ENCODE peak calls at places on chromosomes 3 and 15, in five cellular contexts. One of them, this sample, is unnamed.
A peak's percentile ranks its signal among the peaks of the same experiment; 100 is the strongest.

GRCh38 chr3:101828289-101828688 is 21.0 kb upstream of the NFKBIZ start:
- DNase-seq in esophagus squamous epithelium: no peak
- DNase-seq in B cell: no peak
- DNase-seq in heart left ventricle: no peak
- DNase-seq in AG04450: no peak
- DNase-seq in this sample: no peak

GRCh38 chr3:42680256-42680655 is 5.1 kb upstream of the KLHL40 start:
- DNase-seq in esophagus squamous epithelium: no peak
- DNase-seq in AG04450: no peak
- DNase-seq in B cell: no peak
- DNase-seq in heart left ventricle: no peak
- DNase-seq in this sample: no peak

GRCh38 chr3:107633327-107634141 is 110.8 kb downstream of the BBX start:
- DNase-seq in heart left ventricle: no peak
- DNase-seq in esophagus squamous epithelium: no peak
- DNase-seq in B cell: no peak
- DNase-seq in AG04450: no peak
- DNase-seq in this sample: no peak

GRCh38 chr3:195698325-195699147 is 22.2 kb upstream of the MUC20 start:
- DNase-seq in heart left ventricle: no peak
- DNase-seq in esophagus squamous epithelium: no peak
- DNase-seq in B cell: no peak
- DNase-seq in AG04450: no peak
- DNase-seq in this sample: no peak

GRCh38 chr15:97037080-97037479 is 706.6 kb downstream of the NR2F2 start:
- DNase-seq in AG04450: no peak
- DNase-seq in B cell: no peak
- DNase-seq in esophagus squamous epithelium: no peak
- DNase-seq in heart left ventricle: no peak
- DNase-seq in this sample: no peak

GRCh38 chr3:48707157-48707556 is 9.9 kb downstream of the IP6K2 start:
- DNase-seq in AG04450: no peak
- DNase-seq in esophagus squamous epithelium: no peak
- DNase-seq in heart left ventricle: no peak
- DNase-seq in B cell: no peak
- DNase-seq in this sample: no peak

GRCh38 chr3:131303848-131304247 is 77.7 kb upstream of the NUDT16 start:
- DNase-seq in B cell: no peak
- DNase-seq in heart left ventricle: no peak
- DNase-seq in AG04450: no peak
- DNase-seq in esophagus squamous epithelium: no peak
- DNase-seq in this sample: no peak

GRCh38 chr15:59841036-59841435 is 151.9 kb upstream of the BNIP2 start:
- DNase-seq in esophagus squamous epithelium: no peak
- DNase-seq in B cell: no peak
- DNase-seq in heart left ventricle: no peak
- DNase-seq in AG04450: no peak
- DNase-seq in this sample: no peak

GRCh38 chr3:174907027-174907426 is 47.9 kb downstream of the NAALADL2 start:
- DNase-seq in heart left ventricle: no peak
- DNase-seq in B cell: no peak
- DNase-seq in esophagus squamous epithelium: no peak
- DNase-seq in AG04450: no peak
- DNase-seq in this sample: no peak

GRCh38 chr3:16439163-16439847 is 74.2 kb downstream of the RFTN1 start:
- DNase-seq in esophagus squamous epithelium: no peak
- DNase-seq in B cell: no peak
- DNase-seq in AG04450: no peak
- DNase-seq in heart left ventricle: no peak
- DNase-seq in this sample: no peak

GRCh38 chr3:84042717-84043116 is 916.1 kb upstream of the CADM2 start:
- DNase-seq in AG04450: no peak
- DNase-seq in B cell: no peak
- DNase-seq in esophagus squamous epithelium: no peak
- DNase-seq in heart left ventricle: no peak
- DNase-seq in this sample: no peak

GRCh38 chr3:80307844-80308243 is 540.0 kb upstream of the ROBO1 start:
- DNase-seq in heart left ventricle: no peak
- DNase-seq in AG04450: no peak
- DNase-seq in esophagus squamous epithelium: no peak
- DNase-seq in B cell: no peak
- DNase-seq in this sample: no peak

GRCh38 chr3:192819001-192819569 is 91.7 kb upstream of the FGF12 start:
- DNase-seq in heart left ventricle: no peak
- DNase-seq in AG04450: no peak
- DNase-seq in esophagus squamous epithelium: no peak
- DNase-seq in B cell: no peak
- DNase-seq in this sample: no peak

GRCh38 chr3:157248590-157249425 is 88.9 kb upstream of the CCNL1 start:
- DNase-seq in heart left ventricle: peak; percentile 67
- DNase-seq in esophagus squamous epithelium: no peak
- DNase-seq in B cell: no peak
- DNase-seq in AG04450: peak; percentile 65
- DNase-seq in this sample: no peak

GRCh38 chr3:37992271-37993066 is 1.9 kb downstream of the VILL start:
- DNase-seq in AG04450: no peak
- DNase-seq in heart left ventricle: no peak
- DNase-seq in esophagus squamous epithelium: no peak
- DNase-seq in B cell: no peak
- DNase-seq in this sample: no peak

GRCh38 chr3:63947594-63947993 is 35.4 kb upstream of the SCAANT1 start:
- DNase-seq in esophagus squamous epithelium: no peak
- DNase-seq in AG04450: no peak
- DNase-seq in B cell: no peak
- DNase-seq in heart left ventricle: no peak
- DNase-seq in this sample: no peak

GRCh38 chr15:98930591-98930990 is 77.0 kb downstream of the PGPEP1L start:
- DNase-seq in esophagus squamous epithelium: no peak
- DNase-seq in AG04450: no peak
- DNase-seq in B cell: no peak
- DNase-seq in heart left ventricle: no peak
- DNase-seq in this sample: no peak

GRCh38 chr3:195441971-195442572 is 748 bp downstream of the ACAP2 start:
- DNase-seq in B cell: peak; percentile 81
- DNase-seq in heart left ventricle: peak; percentile 70
- DNase-seq in AG04450: no peak
- DNase-seq in esophagus squamous epithelium: no peak
- DNase-seq in this sample: peak; percentile 14

GRCh38 chr3:162142511-162142910 is 645.9 kb downstream of the OTOL1 start:
- DNase-seq in heart left ventricle: no peak
- DNase-seq in esophagus squamous epithelium: no peak
- DNase-seq in AG04450: no peak
- DNase-seq in B cell: no peak
- DNase-seq in this sample: no peak

GRCh38 chr3:185992801-185993467 is 55.1 kb upstream of the TRA2B start:
- DNase-seq in esophagus squamous epithelium: no peak
- DNase-seq in B cell: no peak
- DNase-seq in AG04450: peak; percentile 21
- DNase-seq in heart left ventricle: no peak
- DNase-seq in this sample: no peak

GRCh38 chr3:71202848-71203390 is 380.6 kb downstream of the FOXP1 start:
- DNase-seq in esophagus squamous epithelium: no peak
- DNase-seq in AG04450: no peak
- DNase-seq in heart left ventricle: no peak
- DNase-seq in B cell: no peak
- DNase-seq in this sample: no peak

GRCh38 chr3:71956716-71957115 is 171.8 kb upstream of the PROK2 start:
- DNase-seq in AG04450: no peak
- DNase-seq in heart left ventricle: no peak
- DNase-seq in esophagus squamous epithelium: no peak
- DNase-seq in B cell: no peak
- DNase-seq in this sample: no peak

GRCh38 chr3:197002701-197003454 is 26.7 kb downstream of the MELTF start:
- DNase-seq in AG04450: no peak
- DNase-seq in esophagus squamous epithelium: no peak
- DNase-seq in B cell: peak; percentile 100
- DNase-seq in heart left ventricle: peak; percentile 90
- DNase-seq in this sample: peak; percentile 72

GRCh38 chr15:74041311-74041756 is 41.0 kb downstream of the GOLGA6A start:
- DNase-seq in heart left ventricle: no peak
- DNase-seq in AG04450: no peak
- DNase-seq in esophagus squamous epithelium: no peak
- DNase-seq in B cell: no peak
- DNase-seq in this sample: no peak

GRCh38 chr15:69979269-69979668 is 118.4 kb downstream of the TLE3 start:
- DNase-seq in esophagus squamous epithelium: no peak
- DNase-seq in B cell: no peak
- DNase-seq in AG04450: no peak
- DNase-seq in heart left ventricle: no peak
- DNase-seq in this sample: no peak

GRCh38 chr3:170357920-170358854 is 672 bp downstream of the SKIL start:
- DNase-seq in esophagus squamous epithelium: peak; percentile 49
- DNase-seq in B cell: peak; percentile 69
- DNase-seq in AG04450: no peak
- DNase-seq in heart left ventricle: peak; percentile 91
- DNase-seq in this sample: peak; percentile 87

GRCh38 chr3:170144437-170144843 is 37.1 kb downstream of the PHC3 start:
- DNase-seq in AG04450: no peak
- DNase-seq in esophagus squamous epithelium: no peak
- DNase-seq in heart left ventricle: no peak
- DNase-seq in B cell: no peak
- DNase-seq in this sample: no peak

GRCh38 chr3:29333520-29333919 is 52.6 kb downstream of the RBMS3 start:
- DNase-seq in esophagus squamous epithelium: no peak
- DNase-seq in B cell: no peak
- DNase-seq in heart left ventricle: no peak
- DNase-seq in AG04450: no peak
- DNase-seq in this sample: no peak

DNA sequence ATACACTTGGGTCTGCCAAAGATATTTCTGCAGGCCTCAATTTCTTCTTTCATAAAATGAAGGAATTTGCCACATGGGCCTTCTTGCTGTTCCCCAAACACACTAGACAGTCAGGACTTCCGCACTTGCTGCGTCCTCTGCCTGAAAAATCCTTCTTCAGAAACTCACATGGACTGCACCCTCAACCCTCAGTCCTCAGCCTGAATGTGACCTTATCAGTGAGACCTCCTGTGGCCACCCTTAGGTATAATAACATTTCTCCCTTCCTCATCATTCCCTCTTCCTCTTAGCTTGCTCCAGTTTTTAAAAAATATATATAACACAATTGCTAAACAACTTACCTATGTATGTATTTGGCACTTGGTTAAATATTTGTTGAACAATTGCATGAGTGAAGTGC is 257.5 kb downstream of the MFSD1 start:
- DNase-seq in AG04450: no peak
- DNase-seq in heart left ventricle: no peak
- DNase-seq in B cell: no peak
- DNase-seq in esophagus squamous epithelium: no peak
- DNase-seq in this sample: no peak
- TF ChIP-seq CTCF in AG04450: no peak
- TF ChIP-seq CTCF in heart left ventricle: no peak
- TF ChIP-seq CTCF in B cell: no peak
- TF ChIP-seq CTCF in esophagus squamous epithelium: no peak
- TF ChIP-seq CTCF in this sample: no peak

GRCh38 chr15:66721501-66721937 is 19.5 kb downstream of the SMAD6 start:
- DNase-seq in heart left ventricle: no peak
- DNase-seq in B cell: no peak
- DNase-seq in esophagus squamous epithelium: no peak
- DNase-seq in AG04450: no peak
- DNase-seq in this sample: no peak
- TF ChIP-seq CTCF in heart left ventricle: no peak
- TF ChIP-seq CTCF in B cell: no peak
- TF ChIP-seq CTCF in esophagus squamous epithelium: no peak
- TF ChIP-seq CTCF in AG04450: no peak
- TF ChIP-seq CTCF in this sample: no peak

GRCh38 chr3:138332472-138333073 is 2.9 kb upstream of the NME9 start:
- DNase-seq in esophagus squamous epithelium: no peak
- DNase-seq in AG04450: no peak
- DNase-seq in B cell: no peak
- DNase-seq in heart left ventricle: no peak
- DNase-seq in this sample: no peak

GRCh38 chr3:138328341-138328740 is 1.3 kb downstream of the NME9 start:
- DNase-seq in B cell: no peak
- DNase-seq in heart left ventricle: no peak
- DNase-seq in AG04450: no peak
- DNase-seq in esophagus squamous epithelium: no peak
- DNase-seq in this sample: no peak

GRCh38 chr3:138329984-138330293 is 288 bp upstream of the NME9 start:
- DNase-seq in esophagus squamous epithelium: no peak
- DNase-seq in heart left ventricle: no peak
- DNase-seq in AG04450: no peak
- DNase-seq in B cell: no peak
- DNase-seq in this sample: no peak

GRCh38 chr3:138329127-138329983 is at the start of gene NME9:
- DNase-seq in AG04450: peak; percentile 55
- DNase-seq in B cell: peak; percentile 77
- DNase-seq in heart left ventricle: peak; percentile 94
- DNase-seq in esophagus squamous epithelium: peak; percentile 27
- DNase-seq in this sample: peak; percentile 93

DNA sequence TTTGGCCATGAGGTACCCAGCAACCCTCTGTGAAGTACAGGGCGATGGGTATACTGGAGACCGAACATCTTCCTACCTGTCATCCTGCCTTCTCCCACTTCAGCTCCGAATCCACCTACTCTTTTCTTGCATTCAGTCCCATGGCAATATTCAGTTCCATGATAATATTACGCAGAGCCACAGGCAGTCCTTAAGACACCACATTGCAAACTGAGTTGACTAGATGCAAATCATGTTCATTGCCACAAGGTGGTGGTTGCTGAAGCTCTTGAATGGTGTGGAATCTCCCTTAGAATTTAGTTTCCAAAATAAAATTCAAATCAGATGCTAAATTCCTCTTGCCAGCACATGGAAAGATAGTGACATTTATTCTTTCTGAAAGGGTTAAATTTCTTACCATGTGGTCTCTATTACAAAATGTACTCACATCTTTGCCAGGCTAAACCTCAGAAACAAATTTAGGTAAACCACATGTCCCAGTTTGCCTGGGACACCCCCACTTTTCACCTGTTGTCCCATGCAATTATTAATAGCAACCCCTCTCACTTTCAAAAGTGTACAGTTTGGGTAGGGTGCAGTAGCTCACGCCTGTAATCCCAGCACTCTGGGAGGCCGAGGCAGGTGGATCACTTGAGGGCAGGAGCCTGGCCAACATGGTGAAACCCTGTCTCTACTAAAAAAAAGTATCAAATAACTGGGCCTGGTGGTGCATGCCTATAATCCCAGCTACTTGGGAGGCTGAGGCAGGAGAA is 1.7 kb upstream of the NME9 start:
- DNase-seq in AG04450: no peak
- DNase-seq in heart left ventricle: no peak
- DNase-seq in B cell: no peak
- DNase-seq in esophagus squamous epithelium: no peak
- DNase-seq in this sample: no peak
- TF ChIP-seq CTCF in AG04450: peak; percentile 43
- TF ChIP-seq CTCF in heart left ventricle: no peak
- TF ChIP-seq CTCF in B cell: no peak
- TF ChIP-seq CTCF in esophagus squamous epithelium: no peak
- TF ChIP-seq CTCF in this sample: no peak

GRCh38 chr3:135516143-135516542 is 449.4 kb upstream of the PPP2R3A start:
- DNase-seq in heart left ventricle: no peak
- DNase-seq in B cell: no peak
- DNase-seq in AG04450: no peak
- DNase-seq in esophagus squamous epithelium: no peak
- DNase-seq in this sample: no peak
- TF ChIP-seq CTCF in heart left ventricle: peak; percentile 15
- TF ChIP-seq CTCF in B cell: no peak
- TF ChIP-seq CTCF in AG04450: peak; percentile 36
- TF ChIP-seq CTCF in esophagus squamous epithelium: no peak
- TF ChIP-seq CTCF in this sample: peak; percentile 53